ENCODE peak calls at places on chromosomes 13 and 19, in four cellular contexts. H is AG10803, Z is uterus, U is pancreas. B is an unnamed sample.

GRCh38 chr19:56623006-56623405 is 20.0 kb upstream of the SMIM17 start:
- DNase-seq in H (no peak), Z (no peak), U (no peak), B (no peak)

GRCh38 chr19:42158926-42159325 is 26.7 kb upstream of the POU2F2 start:
- DNase-seq in H (peak), Z (no peak), U (no peak), B (no peak)

GRCh38 chr19:42555317-42555716 is 27.0 kb upstream of the CEACAM1 start:
- DNase-seq in H (no peak), Z (no peak), U (no peak), B (no peak)

GRCh38 chr13:51222510-51223283 is 499 bp downstream of the FAM124A start:
- DNase-seq in H (no peak), Z (no peak), U (no peak), B (no peak)

GRCh38 chr19:44529541-44529940 is at the start of gene CEACAM20:
- DNase-seq in H (no peak), Z (no peak), U (no peak), B (no peak)

GRCh38 chr13:28538932-28539331 is 44.0 kb upstream of the FLT1 start:
- DNase-seq in H (no peak), Z (no peak), U (no peak), B (no peak)

GRCh38 chr13:24618219-24618955 is 61.8 kb upstream of the ATP12A start:
- DNase-seq in H (no peak), Z (no peak), U (no peak), B (no peak)

GRCh38 chr13:102020611-102021216 is 381.1 kb downstream of the FGF14 start:
- DNase-seq in H (no peak), Z (no peak), U (no peak), B (peak)

GRCh38 chr13:51040431-51040830 is 70.6 kb downstream of the C13orf42 start:
- DNase-seq in H (no peak), Z (no peak), U (no peak), B (no peak)

GRCh38 chr13:36919206-36919832 is 719 bp downstream of the SMAD9 start:
- DNase-seq in H (peak), Z (peak), U (no peak), B (no peak)

GRCh38 chr19:51980116-51980736 is 6.4 kb downstream of the ZNF350 start:
- DNase-seq in H (peak), Z (no peak), U (no peak), B (no peak)

GRCh38 chr19:33864311-33864850 is 67.7 kb downstream of the KCTD15 start:
- DNase-seq in H (no peak), Z (no peak), U (no peak), B (no peak)

GRCh38 chr13:102317593-102317992 is 84.3 kb downstream of the FGF14 start:
- DNase-seq in H (no peak), Z (peak), U (peak), B (no peak)

GRCh38 chr13:51797664-51798488 is 6.1 kb downstream of the DHRS12 start:
- DNase-seq in H (peak), Z (peak), U (peak), B (peak)

GRCh38 chr13:112447306-112447705 is 71.2 kb downstream of the SPACA7 start:
- DNase-seq in H (no peak), Z (no peak), U (no peak), B (no peak)

GRCh38 chr19:33804021-33804799 is 7.5 kb downstream of the KCTD15 start:
- DNase-seq in H (peak), Z (peak), U (peak), B (peak)

GRCh38 chr19:10228393-10228792 is 2.7 kb downstream of the S1PR2 start:
- DNase-seq in H (no peak), Z (no peak), U (no peak), B (no peak)

GRCh38 chr13:101514695-101515275 is 62.3 kb downstream of the ITGBL1 start:
- DNase-seq in H (peak), Z (no peak), U (peak), B (peak)

GRCh38 chr13:85093808-85094207 is 705.4 kb downstream of the SLITRK6 start:
- DNase-seq in H (no peak), Z (no peak), U (no peak), B (peak)

GRCh38 chr19:10680545-10681135 is 20.6 kb upstream of the QTRT1 start:
- DNase-seq in H (no peak), Z (no peak), U (no peak), B (no peak)

GRCh38 chr19:35509018-35509652 is 4.3 kb downstream of the DMKN start:
- DNase-seq in H (no peak), Z (no peak), U (peak), B (no peak)

GRCh38 chr19:41426952-41427646 is at the start of gene B3GNT8:
- DNase-seq in H (peak), Z (peak), U (peak), B (peak)

GRCh38 chr19:55642153-55643002 is 1.1 kb upstream of the ZNF581 start:
- DNase-seq in H (no peak), Z (no peak), U (no peak), B (no peak)

GRCh38 chr19:14517446-14517839 is 754 bp downstream of the DNAJB1 start:
- DNase-seq in H (peak), Z (no peak), U (no peak), B (no peak)

GRCh38 chr13:91406619-91407018 is 8.2 kb downstream of the GPC5 start:
- DNase-seq in H (peak), Z (no peak), U (no peak), B (peak)

GRCh38 chr13:71464673-71465072 is 402.3 kb downstream of the DACH1 start:
- DNase-seq in H (no peak), Z (no peak), U (no peak), B (no peak)

GRCh38 chr19:20423381-20424207 is 142.0 kb downstream of the ZNF737 start:
- DNase-seq in H (peak), Z (peak), U (peak), B (peak)

GRCh38 chr13:20671789-20672188 is 31.7 kb upstream of the IL17D start:
- DNase-seq in H (no peak), Z (no peak), U (no peak), B (no peak)

GRCh38 chr13:20666948-20667347 is 36.6 kb upstream of the IL17D start:
- DNase-seq in H (no peak), Z (no peak), U (no peak), B (no peak)

GRCh38 chr13:20672772-20673171 is 30.7 kb upstream of the IL17D start:
- DNase-seq in H (peak), Z (no peak), U (no peak), B (no peak)

GRCh38 chr13:20667857-20668256 is 35.6 kb upstream of the IL17D start:
- DNase-seq in H (no peak), Z (no peak), U (no peak), B (no peak)

GRCh38 chr13:20669162-20669561 is 34.3 kb upstream of the IL17D start:
- DNase-seq in H (no peak), Z (no peak), U (no peak), B (no peak)
- H3K4me3 ChIP-seq in H (no peak), Z (no peak), U (no peak), B (no peak)

DNA sequence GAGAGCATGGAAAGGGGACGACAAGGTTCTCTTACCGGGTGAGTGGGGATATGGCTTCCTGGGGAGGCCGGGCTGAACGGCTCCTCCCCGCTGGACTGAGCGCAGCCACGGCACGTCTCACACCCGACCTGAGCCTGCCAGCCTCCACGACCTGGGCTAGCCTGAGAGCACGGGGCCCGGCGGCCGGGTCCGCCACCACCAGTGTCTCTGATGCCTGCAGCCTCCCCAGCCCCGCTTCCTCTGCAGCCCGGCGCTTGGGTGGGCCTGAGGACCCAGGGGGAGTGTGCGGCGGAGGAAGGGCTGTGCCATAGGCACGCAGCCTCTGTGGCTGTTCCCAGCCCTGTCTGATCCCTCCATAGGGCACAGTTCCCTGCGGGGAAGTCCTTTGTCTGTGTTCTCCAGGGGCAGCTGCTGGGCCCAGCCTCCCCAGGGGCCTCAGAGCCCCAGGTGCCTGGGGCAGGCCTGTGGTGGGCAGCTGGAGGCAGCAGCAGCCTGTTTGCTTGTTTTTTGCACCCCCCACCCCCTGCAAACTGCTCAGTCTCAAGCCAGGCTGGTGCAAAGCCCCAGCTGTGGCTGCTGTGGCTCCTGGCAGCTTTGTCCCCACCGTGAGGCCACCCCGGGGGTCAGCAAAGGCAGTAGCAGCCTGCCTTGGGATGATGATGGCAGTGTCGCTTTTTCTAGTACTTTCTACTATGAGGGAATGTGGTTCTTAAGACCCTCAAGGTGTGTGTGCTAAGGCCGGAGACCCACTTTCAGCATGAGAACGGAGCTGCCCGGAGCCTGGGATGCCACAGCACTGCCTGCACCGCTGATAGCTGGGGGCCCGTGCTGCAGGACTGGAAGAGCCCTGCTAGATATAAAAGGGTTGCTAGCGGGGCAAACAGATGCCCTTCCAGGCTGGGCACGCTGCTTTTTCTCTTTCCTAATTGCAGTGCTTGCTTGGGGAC is 14.8 kb downstream of the PLIN4 start:
- DNase-seq in H (no peak), Z (no peak), U (no peak), B (no peak)
- TF ChIP-seq CTCF in H (no peak), Z (no peak), U (no peak), B (no peak)

GRCh38 chr13:77898097-77898496 is 20.5 kb downstream of the EDNRB start:
- DNase-seq in H (no peak), Z (no peak), U (no peak), B (no peak)
- H3K4me3 ChIP-seq in H (no peak), Z (no peak), U (no peak), B (no peak)

DNA sequence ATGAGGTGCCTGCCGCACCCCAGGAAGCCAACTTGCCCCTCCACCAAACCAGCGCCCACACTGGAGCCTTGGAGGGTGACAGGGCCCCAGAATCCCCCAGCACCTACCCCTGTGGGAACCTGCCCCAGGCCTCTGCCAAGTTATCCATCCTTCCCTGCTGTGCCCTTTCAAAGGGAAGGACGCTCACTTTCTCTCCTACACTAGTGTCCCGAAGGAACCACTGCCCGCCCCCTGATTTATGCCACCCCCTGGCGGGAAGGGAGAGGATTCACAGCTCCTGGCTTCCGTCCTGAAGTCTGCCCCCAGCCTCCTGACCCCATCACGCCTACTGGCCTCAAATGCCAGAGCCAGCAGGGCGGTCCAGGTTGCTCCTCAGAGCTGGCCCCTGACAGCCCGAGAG is 1.4 kb downstream of the EVI5L start:
- DNase-seq in H (peak), Z (no peak), U (no peak), B (no peak)
- TF ChIP-seq CTCF in H (peak), Z (no peak), U (no peak), B (peak)

DNA sequence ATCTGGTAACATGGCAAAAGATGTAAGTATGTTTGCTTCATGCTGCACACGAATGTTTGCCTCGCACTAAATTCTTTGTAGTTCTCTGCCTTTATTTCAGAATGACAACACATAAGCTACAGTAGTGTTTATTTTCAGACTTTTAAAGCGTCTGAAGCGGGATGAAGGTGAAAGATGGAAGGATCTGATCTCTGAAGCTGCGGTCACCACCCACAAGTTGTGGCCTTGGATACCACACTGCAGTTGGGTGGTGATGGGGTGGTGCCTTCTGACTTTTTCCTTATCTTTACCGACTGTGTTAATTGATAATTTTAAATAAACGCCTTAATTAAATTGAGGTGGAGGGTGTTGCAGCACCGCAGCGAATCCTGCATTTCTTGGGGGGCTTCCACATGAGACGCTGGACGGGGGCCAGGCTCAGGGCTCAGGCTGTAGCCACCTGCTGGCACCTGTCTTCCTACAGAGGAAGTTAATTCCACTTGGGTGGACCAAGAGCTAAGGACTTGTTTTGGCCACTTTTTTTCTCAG is 1.3 kb downstream of the TFDP1 start:
- DNase-seq in H (no peak), Z (no peak), U (peak), B (no peak)
- H3K4me3 ChIP-seq in H (peak), Z (peak), U (peak), B (peak)

DNA sequence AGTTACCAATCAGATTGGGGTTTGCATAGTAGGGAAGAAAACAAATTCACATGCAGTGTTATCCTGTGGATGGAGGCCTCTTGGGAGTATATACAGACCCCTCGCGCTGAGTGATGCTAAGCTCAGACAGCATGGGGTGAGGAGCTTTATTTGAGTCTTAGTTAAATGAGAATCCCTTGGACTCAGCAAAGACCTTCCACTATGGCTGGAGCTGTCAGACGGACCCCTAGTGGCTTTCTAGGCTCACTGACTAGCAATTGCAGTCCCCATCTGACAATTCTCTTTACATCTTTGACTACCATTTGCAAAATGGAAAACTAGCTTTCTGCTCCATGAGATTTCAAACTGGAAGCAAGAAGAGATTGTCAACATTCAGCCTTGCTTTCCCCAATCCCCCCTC is 90.4 kb downstream of the STOML3 start:
- DNase-seq in H (no peak), Z (no peak), U (no peak), B (no peak)
- TF ChIP-seq CTCF in H (no peak), Z (no peak), U (no peak), B (peak)

DNA sequence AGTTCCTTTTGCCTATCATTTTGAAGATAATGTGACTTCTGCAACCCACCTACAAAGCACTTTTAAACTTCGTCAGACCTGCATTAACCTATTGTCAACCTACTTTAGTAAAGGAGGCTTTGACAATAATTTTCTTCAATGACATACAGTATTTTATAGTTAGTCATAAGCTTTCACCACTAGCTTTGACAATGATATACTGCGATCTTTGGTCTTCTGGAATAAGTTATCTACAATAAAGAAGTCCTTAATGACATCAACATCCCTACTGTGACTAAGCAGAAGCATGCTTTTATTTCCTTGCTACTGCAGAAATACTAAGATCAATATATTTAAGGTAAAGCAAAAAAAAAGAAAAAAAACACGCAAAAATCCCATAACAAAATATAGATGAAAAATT is 9.5 kb downstream of the PCDH17 start:
- DNase-seq in H (no peak), Z (no peak), U (no peak), B (no peak)
- H3K4me3 ChIP-seq in H (no peak), Z (no peak), U (no peak), B (no peak)

DNA sequence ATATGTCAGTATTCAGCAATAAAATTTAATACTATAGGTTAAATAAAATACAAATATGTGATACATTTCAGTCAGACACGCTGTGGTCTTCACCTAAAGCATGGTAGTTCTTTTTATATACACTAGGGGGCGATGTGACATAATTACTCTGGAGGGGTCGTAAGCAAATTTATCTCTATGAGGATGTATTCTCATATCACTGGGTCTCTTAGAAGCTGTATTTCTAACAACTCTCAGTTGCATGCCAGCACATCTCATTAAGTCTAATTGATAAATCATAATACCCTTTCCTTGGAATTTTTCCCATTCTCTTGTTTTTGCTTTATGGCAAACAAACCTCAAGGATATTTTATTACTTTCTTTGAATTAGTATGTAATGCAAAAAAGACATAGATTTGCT is 3.9 kb upstream of the PCDH17 start:
- DNase-seq in H (peak), Z (no peak), U (no peak), B (no peak)
- TF ChIP-seq CTCF in H (peak), Z (peak), U (peak), B (peak)

GRCh38 chr19:45865269-45865948 is 1.3 kb downstream of the FOXA3 start:
- DNase-seq in H (no peak), Z (no peak), U (peak), B (no peak)

GRCh38 chr19:45863840-45864628 is at the start of gene FOXA3:
- DNase-seq in H (no peak), Z (no peak), U (peak), B (no peak)

GRCh38 chr19:45862564-45863334 is at the start of gene SYMPK:
- DNase-seq in H (peak), Z (peak), U (peak), B (peak)

GRCh38 chr19:45863335-45863839 is 440 bp upstream of the SYMPK start:
- DNase-seq in H (no peak), Z (no peak), U (no peak), B (no peak)

DNA sequence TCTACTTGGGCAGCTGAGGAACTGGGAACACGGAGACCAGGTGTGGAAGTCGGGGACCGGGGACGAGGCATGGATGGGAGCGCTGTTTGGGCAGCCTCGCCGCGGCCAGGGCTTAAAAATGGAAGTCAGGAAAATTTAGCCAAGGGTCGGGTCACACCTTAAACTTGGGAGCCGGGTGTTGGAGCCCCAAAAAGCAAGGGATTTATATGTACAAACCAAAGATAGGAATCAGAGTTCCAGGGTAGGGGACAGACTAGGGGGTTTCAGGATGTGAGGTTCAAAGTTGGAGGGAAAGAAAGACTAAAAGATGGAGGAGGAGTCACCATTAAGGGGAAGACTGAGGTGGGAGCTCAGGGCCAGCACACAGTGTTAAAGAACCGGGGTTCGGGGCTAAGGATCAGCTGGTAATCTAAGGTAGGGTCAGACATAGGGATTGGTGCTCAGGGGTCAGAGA is 530 bp downstream of the FOXA3 start:
- DNase-seq in H (no peak), Z (no peak), U (no peak), B (no peak)
- H3K4me3 ChIP-seq in H (no peak), Z (no peak), U (peak), B (no peak)

B was measured in brain microvascular endothelial cell.